ENCODE peak calls at places on chromosomes 6 and 20, in four cellular contexts. G, I, A and P are unnamed samples.

GRCh38 chr20:24773168-24773567 is 175.9 kb upstream of the CST7 start:
- DNase-seq in A (no peak), G (no peak), I (no peak), P (no peak)

GRCh38 chr20:57654363-57654997 is 34.3 kb upstream of the ZBP1 start:
- DNase-seq in A (peak; percentile 84), I (peak; percentile 87), G (peak; percentile 93), P (no peak)

GRCh38 chr20:58073945-58074920 is 154.2 kb downstream of the ANKRD60 start:
- DNase-seq in A (peak; percentile 28), I (no peak), G (no peak), P (no peak)

GRCh38 chr6:52653151-52653550 is 17.8 kb upstream of the TMEM14A start:
- DNase-seq in G (no peak), I (no peak), A (no peak), P (no peak)

GRCh38 chr6:27630727-27631613 is 158.1 kb upstream of the ZNF184 start:
- DNase-seq in I (peak; percentile 79), G (peak; percentile 52), A (peak; percentile 98), P (peak; percentile 49)

GRCh38 chr6:53797304-53797703 is 2.5 kb downstream of the LRRC1 start:
- DNase-seq in A (no peak), G (no peak), I (no peak), P (no peak)

GRCh38 chr20:13180986-13181889 is 39.8 kb upstream of the ISM1 start:
- DNase-seq in I (no peak), A (no peak), G (no peak), P (no peak)

GRCh38 chr6:32413427-32414047 is 6.6 kb upstream of the BTNL2 start:
- DNase-seq in G (peak; percentile 63), I (peak; percentile 83), A (peak; percentile 91), P (peak; percentile 40)

GRCh38 chr20:6863798-6864201 is 96.3 kb downstream of the BMP2 start:
- DNase-seq in A (no peak), I (no peak), G (no peak), P (no peak)

GRCh38 chr6:144639654-144640053 is 354.5 kb downstream of the UTRN start:
- DNase-seq in G (peak; percentile 48), I (no peak), A (no peak), P (no peak)

GRCh38 chr20:50837532-50838321 is 42.9 kb downstream of the BCAS4 start:
- DNase-seq in A (no peak), G (no peak), I (peak; percentile 78), P (no peak)

GRCh38 chr20:50415516-50416268 is 94.5 kb upstream of the PTPN1 start:
- DNase-seq in G (peak; percentile 79), A (peak; percentile 59), I (no peak), P (no peak)

GRCh38 chr6:105943514-105943913 is 142.6 kb upstream of the PRDM1 start:
- DNase-seq in I (no peak), A (no peak), G (no peak), P (no peak)

GRCh38 chr6:150030611-150031010 is 5.3 kb upstream of the RAET1L start:
- DNase-seq in G (no peak), A (no peak), I (no peak), P (no peak)
- TF ChIP-seq NRF1 in G (no peak), A (no peak), I (no peak), P (no peak)

GRCh38 chr6:29014729-29015608 is 9.9 kb upstream of the ZNF311 start:
- DNase-seq in A (no peak), I (no peak), G (no peak), P (no peak)

GRCh38 chr6:29021434-29021833 is 16.3 kb upstream of the ZNF311 start:
- DNase-seq in I (no peak), G (no peak), A (no peak), P (no peak)

GRCh38 chr6:29017428-29017802 is 12.3 kb upstream of the ZNF311 start:
- DNase-seq in G (no peak), A (no peak), I (no peak), P (no peak)

GRCh38 chr6:29019629-29020028 is 14.5 kb upstream of the ZNF311 start:
- DNase-seq in A (no peak), I (no peak), G (no peak), P (no peak)

GRCh38 chr6:29016559-29017427 is 11.7 kb upstream of the ZNF311 start:
- DNase-seq in G (peak; percentile 72), A (peak; percentile 90), I (peak; percentile 73), P (peak; percentile 56)
- H3K27me3 ChIP-seq in G (no peaks in the 10 kb centered on the region), A (peaks cover 8% of the 10 kb centered on the region), I (no peaks in the 10 kb centered on the region), P (no peaks in the 10 kb centered on the region)

DNA sequence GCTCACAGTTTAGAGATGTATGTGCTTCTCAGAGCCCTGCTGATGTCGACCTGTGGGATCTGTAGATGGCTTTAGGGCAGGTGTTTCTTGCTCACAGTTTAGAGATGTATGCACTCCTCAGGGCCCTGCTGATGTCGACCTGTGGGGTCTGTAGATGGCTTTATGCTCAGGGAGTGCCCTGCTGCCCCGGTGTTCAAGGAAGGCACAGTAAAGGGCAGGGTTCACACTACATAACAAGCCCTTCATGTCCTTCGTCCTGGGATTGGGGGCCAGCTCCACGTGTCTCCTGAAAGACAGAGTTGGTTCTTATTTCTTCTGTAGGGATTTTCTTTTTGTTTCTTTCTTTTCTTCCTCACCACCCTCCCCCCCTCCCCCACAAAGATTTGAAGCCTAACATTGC is 91.1 kb downstream of the SMOC2 start:
- DNase-seq in A (no peak), G (no peak), I (no peak), P (no peak)
- TF ChIP-seq NRF1 in A (no peak), G (no peak), I (no peak), P (no peak)

GRCh38 chr20:46157076-46157592 is 39.0 kb downstream of the CD40 start:
- DNase-seq in A (no peak), G (no peak), I (no peak), P (no peak)

GRCh38 chr20:46159101-46159897 is 41.2 kb downstream of the CD40 start:
- DNase-seq in A (no peak), I (no peak), G (no peak), P (no peak)

GRCh38 chr20:46160661-46161060 is 42.5 kb downstream of the CD40 start:
- DNase-seq in I (no peak), G (no peak), A (no peak), P (no peak)

GRCh38 chr20:46157625-46158024 is 39.5 kb downstream of the CD40 start:
- DNase-seq in I (no peak), G (peak; percentile 64), A (no peak), P (no peak)

GRCh38 chr20:46158476-46158987 is 40.4 kb downstream of the CD40 start:
- DNase-seq in G (no peak), A (no peak), I (no peak), P (no peak)
- H3K27me3 ChIP-seq in G (peaks cover 16% of the 10 kb centered on the region), A (no peaks in the 10 kb centered on the region), I (peaks cover 20% of the 10 kb centered on the region), P (no peaks in the 10 kb centered on the region)

GRCh38 chr6:97913721-97914120 is 630.7 kb upstream of the MMS22L start:
- DNase-seq in I (no peak), A (no peak), G (no peak), P (no peak)
- TF ChIP-seq NRF1 in I (no peak), A (no peak), G (no peak), P (no peak)

GRCh38 chr6:36283608-36284007 is 13.7 kb downstream of the PNPLA1 start:
- DNase-seq in G (no peak), I (no peak), A (no peak), P (no peak)
- H3K27me3 ChIP-seq in G (peaks cover 35% of the 10 kb centered on the region), I (peaks cover 20% of the 10 kb centered on the region), A (peaks cover 3% of the 10 kb centered on the region), P (no peaks in the 10 kb centered on the region)

GRCh38 chr20:45254867-45255266 is 503 bp upstream of the SLPI start:
- DNase-seq in I (no peak), G (no peak), A (no peak), P (no peak)
- TF ChIP-seq NRF1 in I (no peak), G (no peak), A (no peak), P (no peak)

GRCh38 chr6:7546832-7547714 is 5.6 kb downstream of the DSP start:
- DNase-seq in A (no peak), I (no peak), G (no peak), P (no peak)
- H3K27me3 ChIP-seq in A (no peaks in the 10 kb centered on the region), I (peaks cover 65% of the 10 kb centered on the region), G (peaks cover 90% of the 10 kb centered on the region), P (peaks cover 10% of the 10 kb centered on the region)